ENCODE peak calls at places on chromosomes 3 and 15, in seven cellular contexts. X, F, M, Y, W, L and J are unnamed samples.

GRCh38 chr15:55741592-55742497 is 1.1 kb downstream of the PRTG start:
- DNase-seq in L (peak), W (peak), F (peak), X (no peak), M (peak), Y (peak), J (no peak)

GRCh38 chr3:47362704-47363103 is 18.1 kb upstream of the PTPN23 start:
- DNase-seq in M (no peak), F (no peak), Y (no peak), W (no peak), X (no peak), L (no peak), J (peak)

GRCh38 chr15:90059208-90059985 is 42.9 kb downstream of the IDH2 start:
- DNase-seq in L (no peak), F (peak), X (no peak), Y (peak), W (no peak), M (peak), J (no peak)

GRCh38 chr3:55658297-55659022 is 171.4 kb upstream of the WNT5A start:
- DNase-seq in M (no peak), X (no peak), F (no peak), Y (no peak), W (no peak), L (no peak), J (no peak)

GRCh38 chr3:179141890-179142289 is 6.3 kb upstream of the PIK3CA start:
- DNase-seq in Y (no peak), X (no peak), W (no peak), L (no peak), M (no peak), F (no peak), J (no peak)

GRCh38 chr3:38003371-38003816 is 12.8 kb downstream of the VILL start:
- DNase-seq in M (peak), X (no peak), Y (peak), F (peak), W (peak), L (peak), J (peak)

GRCh38 chr3:171498921-171499320 is 38.7 kb upstream of the TNIK start:
- DNase-seq in L (no peak), M (no peak), W (no peak), F (no peak), X (no peak), Y (no peak), J (no peak)

GRCh38 chr3:60417590-60417989 is 833.7 kb downstream of the FHIT start:
- DNase-seq in L (no peak), M (no peak), W (no peak), F (no peak), X (no peak), Y (no peak), J (no peak)

GRCh38 chr3:157101470-157101869 is 58.5 kb downstream of the CCNL1 start:
- DNase-seq in L (no peak), M (no peak), W (no peak), X (no peak), F (no peak), Y (no peak), J (no peak)

GRCh38 chr15:67883228-67883773 is 43.5 kb upstream of the RNU6-1 start:
- DNase-seq in Y (peak), M (no peak), W (no peak), F (no peak), X (no peak), L (no peak), J (no peak)

GRCh38 chr15:66936115-66936863 is 129.1 kb upstream of the SMAD3 start:
- DNase-seq in Y (peak), F (no peak), X (peak), M (no peak), L (no peak), W (no peak), J (peak)

GRCh38 chr15:99130314-99130713 is 25.4 kb downstream of the SYNM start:
- DNase-seq in Y (no peak), M (no peak), W (no peak), L (no peak), F (no peak), X (no peak), J (no peak)

GRCh38 chr3:39138804-39139415 is 14.5 kb downstream of the CSRNP1 start:
- DNase-seq in X (no peak), W (no peak), M (no peak), Y (peak), F (no peak), L (no peak), J (no peak)

GRCh38 chr3:42600958-42601675 is 631 bp downstream of the NKTR start:
- DNase-seq in X (peak), F (peak), M (peak), L (peak), W (no peak), Y (peak), J (peak)

GRCh38 chr3:43620953-43621405 is 832 bp downstream of the ANO10 start:
- DNase-seq in W (no peak), F (no peak), L (peak), Y (peak), X (no peak), M (no peak), J (peak)

GRCh38 chr3:126570103-126570541 is 11.4 kb upstream of the C3orf22 start:
- DNase-seq in L (no peak), F (peak), X (no peak), M (no peak), Y (no peak), W (no peak), J (no peak)

GRCh38 chr15:62569460-62570404 is 404.6 kb upstream of the C2CD4B start:
- DNase-seq in Y (peak), W (no peak), L (peak), X (peak), M (peak), F (no peak), J (peak)

GRCh38 chr15:40857601-40858351 is 13.9 kb downstream of the SPINT1 start:
- DNase-seq in X (peak), M (peak), Y (peak), L (peak), F (peak), W (peak), J (peak)

GRCh38 chr3:114411811-114412803 is 118.3 kb downstream of the TIGIT start:
- DNase-seq in X (no peak), W (no peak), M (no peak), F (no peak), Y (peak), L (peak), J (peak)

GRCh38 chr3:186209810-186210752 is 101.2 kb upstream of the ETV5 start:
- DNase-seq in W (peak), L (no peak), X (peak), F (peak), Y (peak), M (peak), J (peak)

GRCh38 chr3:101203411-101203810 is 117.0 kb downstream of the IMPG2 start:
- DNase-seq in X (no peak), M (no peak), W (no peak), F (no peak), L (peak), Y (peak), J (peak)

GRCh38 chr3:122055215-122055614 is at the start of gene CD86:
- DNase-seq in L (no peak), X (no peak), F (no peak), M (no peak), W (no peak), Y (no peak), J (no peak)

GRCh38 chr3:47419083-47420043 is 38.5 kb downstream of the PTPN23 start:
- DNase-seq in W (no peak), Y (no peak), L (no peak), M (no peak), X (no peak), F (no peak), J (no peak)

GRCh38 chr3:129822679-129823078 is 70.8 kb downstream of the TMCC1 start:
- DNase-seq in L (no peak), M (no peak), W (no peak), X (no peak), Y (peak), F (no peak), J (peak)

GRCh38 chr3:31442755-31443154 is 90.0 kb upstream of the STT3B start:
- DNase-seq in F (no peak), L (no peak), M (no peak), W (no peak), X (no peak), Y (no peak), J (no peak)

GRCh38 chr3:98697225-98697624 is 65.9 kb upstream of the ST3GAL6 start:
- DNase-seq in W (no peak), F (no peak), Y (no peak), L (no peak), X (no peak), M (no peak), J (no peak)

GRCh38 chr15:71782447-71783165 is 27.7 kb upstream of the NR2E3 start:
- DNase-seq in L (no peak), Y (no peak), W (no peak), M (no peak), X (no peak), F (no peak), J (no peak)

GRCh38 chr3:45218578-45219390 is 7.3 kb downstream of the TMEM158 start:
- DNase-seq in F (no peak), L (peak), X (peak), Y (peak), M (no peak), W (no peak), J (peak)

GRCh38 chr3:197597335-197597734 is 41.6 kb upstream of the BDH1 start:
- DNase-seq in Y (no peak), M (peak), L (no peak), F (no peak), X (no peak), W (no peak), J (no peak)

GRCh38 chr3:127255516-127255915 is 32.3 kb downstream of the PRR20G start:
- DNase-seq in F (no peak), M (no peak), L (no peak), X (no peak), W (no peak), Y (no peak), J (no peak)

GRCh38 chr15:31488437-31489204 is 162.0 kb downstream of the KLF13 start:
- DNase-seq in X (peak), Y (peak), L (peak), F (peak), M (peak), W (peak), J (peak)

GRCh38 chr3:53674582-53674981 is 171.6 kb downstream of the CHDH start:
- DNase-seq in Y (no peak), L (no peak), M (no peak), W (no peak), F (no peak), X (no peak), J (no peak)

GRCh38 chr3:152471814-152472605 is 203.3 kb downstream of the MBNL1 start:
- DNase-seq in M (peak), F (peak), Y (peak), L (peak), W (peak), X (no peak), J (peak)

GRCh38 chr15:44519537-44519936 is 17.4 kb upstream of the EIF3J start:
- DNase-seq in M (no peak), Y (no peak), L (no peak), W (no peak), X (no peak), F (no peak), J (peak)

GRCh38 chr3:191809326-191809949 is 348.5 kb downstream of the PYDC2 start:
- DNase-seq in F (peak), Y (no peak), W (no peak), X (no peak), M (no peak), L (no peak), J (no peak)
- TF ChIP-seq CTCF in F (no peak), Y (no peak), W (no peak), X (no peak), M (no peak), L (no peak), J (no peak)

DNA sequence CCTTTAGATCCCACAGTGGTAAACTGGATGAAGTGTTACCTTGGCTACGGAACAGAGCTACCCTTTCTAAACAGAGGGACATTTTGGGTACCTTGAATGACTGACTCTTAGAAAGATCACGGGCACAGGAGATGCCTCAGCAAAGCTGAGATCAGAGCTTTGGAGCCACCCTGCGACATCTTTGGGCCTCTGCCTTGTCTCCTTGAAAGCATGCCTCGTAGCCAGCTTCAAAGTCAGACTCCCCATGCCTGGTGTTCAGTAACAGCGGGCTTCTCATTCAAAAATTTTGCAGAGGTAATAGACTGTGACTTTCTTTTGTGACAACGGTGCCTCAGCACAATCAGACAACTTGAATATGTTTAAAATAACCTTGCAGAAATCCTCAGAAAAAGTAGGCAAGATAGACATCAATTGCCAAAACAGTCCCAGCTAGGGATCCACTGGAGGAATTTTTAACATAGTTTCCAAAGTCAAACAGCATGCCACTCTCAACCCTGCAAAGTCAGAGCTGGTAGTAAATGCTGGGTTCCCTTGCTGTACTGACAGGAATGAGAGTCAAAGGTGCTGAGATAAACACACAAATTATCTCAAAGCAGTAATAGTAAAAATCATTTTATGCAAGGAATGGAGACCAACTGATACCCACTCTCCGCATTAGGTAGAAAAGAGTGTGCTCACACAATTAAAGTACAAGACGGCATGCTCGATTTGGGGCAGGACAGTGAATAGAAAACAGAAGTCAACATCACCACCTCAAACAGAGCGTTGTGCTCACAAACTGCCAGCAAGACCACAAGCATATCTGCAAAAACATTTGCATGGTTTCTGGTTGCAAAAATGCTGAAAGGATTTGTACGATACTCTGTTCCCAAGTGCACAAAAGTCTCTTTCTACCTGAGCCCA is 82.1 kb downstream of the MYO1E start:
- DNase-seq in W (no peak), F (no peak), M (no peak), Y (no peak), L (no peak), X (no peak), J (no peak)
- H3K4me3 ChIP-seq in W (no peak), F (no peak), M (no peak), Y (no peak), L (no peak), X (no peak), J (no peak)

GRCh38 chr15:100658895-100659294 is 56.5 kb downstream of the ASB7 start:
- DNase-seq in M (no peak), F (no peak), Y (no peak), L (no peak), X (no peak), W (no peak), J (no peak)

GRCh38 chr15:100661161-100661560 is 58.8 kb downstream of the ASB7 start:
- DNase-seq in X (no peak), M (no peak), L (no peak), W (no peak), Y (no peak), F (no peak), J (no peak)

GRCh38 chr15:100663550-100664335 is 61.4 kb downstream of the ASB7 start:
- DNase-seq in Y (peak), F (no peak), X (no peak), L (peak), W (no peak), M (no peak), J (peak)

GRCh38 chr15:100665570-100665969 is 63.2 kb downstream of the ASB7 start:
- DNase-seq in Y (peak), M (no peak), F (no peak), X (no peak), L (no peak), W (no peak), J (peak)

GRCh38 chr15:100663066-100663465 is 60.7 kb downstream of the ASB7 start:
- DNase-seq in L (no peak), X (no peak), M (no peak), F (peak), Y (peak), W (peak), J (no peak)
- TF ChIP-seq CTCF in L (peak), X (peak), M (no peak), F (peak), Y (peak), W (peak), J (peak)

GRCh38 chr3:118347781-118348557 is 686.7 kb downstream of the IGSF11 start:
- DNase-seq in L (no peak), Y (no peak), F (no peak), W (no peak), M (no peak), X (no peak), J (no peak)
- H3K4me3 ChIP-seq in L (no peak), Y (no peak), F (no peak), W (no peak), M (no peak), X (no peak), J (no peak)

GRCh38 chr15:47027322-47027946 is 689.9 kb upstream of the SEMA6D start:
- DNase-seq in Y (no peak), W (no peak), X (no peak), M (no peak), F (peak), L (no peak), J (no peak)
- TF ChIP-seq CTCF in Y (no peak), W (peak), X (no peak), M (no peak), F (no peak), L (no peak), J (no peak)

GRCh38 chr15:52023169-52023922 is 4.3 kb downstream of the MAPK6 start:
- DNase-seq in X (no peak), M (no peak), L (no peak), F (no peak), Y (no peak), W (no peak), J (no peak)
- H3K4me3 ChIP-seq in X (no peak), M (no peak), L (no peak), F (no peak), Y (no peak), W (no peak), J (no peak)

DNA sequence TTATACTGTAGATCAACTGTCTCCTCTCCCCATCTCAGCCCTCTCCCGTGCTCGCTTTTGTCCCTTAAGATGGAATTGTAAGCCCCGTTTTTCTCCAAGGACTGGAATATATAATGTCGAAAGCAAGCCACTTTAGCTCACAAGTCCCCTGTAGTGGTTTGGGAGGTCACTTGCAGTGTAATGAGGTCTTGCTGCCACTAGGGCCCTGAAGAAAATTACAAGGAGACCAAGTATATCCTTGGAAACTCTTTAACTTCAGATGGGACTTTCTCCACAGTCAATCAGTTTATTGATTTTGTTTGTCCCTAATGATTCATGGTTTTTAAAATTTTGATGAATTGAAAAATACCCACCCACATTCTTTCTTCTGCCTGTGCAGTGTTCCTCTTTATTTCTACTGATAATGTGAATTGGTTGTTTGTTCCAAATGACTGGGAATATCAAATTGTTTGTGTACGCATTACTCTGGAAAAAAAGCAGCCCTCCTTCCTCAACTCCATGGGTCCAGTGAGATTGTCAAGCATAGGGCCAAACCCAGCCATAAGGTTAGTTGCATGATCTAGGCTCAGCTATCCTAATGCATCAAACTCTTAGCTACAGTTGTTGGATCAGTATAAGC is 294.8 kb downstream of the MCTP2 start:
- DNase-seq in L (peak), Y (no peak), F (no peak), W (no peak), M (no peak), X (no peak), J (no peak)
- TF ChIP-seq CTCF in L (peak), Y (no peak), F (peak), W (peak), M (peak), X (peak), J (no peak)

DNA sequence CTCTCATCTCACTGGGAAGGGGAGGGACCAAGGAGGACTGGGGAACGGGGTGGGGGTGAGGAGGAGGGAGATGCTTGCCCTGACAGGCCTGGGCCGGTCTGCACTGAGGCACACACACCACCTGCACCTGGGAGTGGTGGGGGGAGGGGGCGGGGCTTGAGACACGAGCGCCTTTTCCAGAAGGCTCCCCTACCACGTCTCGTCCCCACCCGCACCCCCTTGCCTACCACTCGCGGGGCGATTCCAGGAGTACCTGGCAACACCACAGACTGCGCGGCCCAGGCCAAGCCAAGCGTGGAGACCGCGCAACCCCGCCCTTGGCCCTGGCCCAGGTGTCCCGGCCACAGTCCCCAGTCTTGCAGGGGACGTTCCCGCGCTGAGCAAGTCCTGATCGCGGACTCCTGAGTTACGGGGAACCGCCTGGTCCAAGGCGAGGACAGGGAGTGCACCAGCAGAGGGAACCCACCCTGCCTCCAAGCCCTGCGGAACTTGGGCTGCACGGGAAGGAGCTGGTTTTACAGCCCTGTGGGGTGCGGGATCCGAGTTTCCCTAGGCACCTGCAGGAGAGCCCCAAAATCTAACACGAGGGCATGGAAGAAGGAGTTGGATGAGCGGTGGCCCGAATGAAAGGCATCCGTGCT is 68.1 kb upstream of the SH3GL3 start:
- DNase-seq in Y (peak), X (no peak), F (peak), W (no peak), L (no peak), M (no peak), J (no peak)
- H3K4me3 ChIP-seq in Y (no peak), X (no peak), F (peak), W (no peak), L (no peak), M (no peak), J (no peak)

GRCh38 chr15:88479169-88479568 is 11.7 kb downstream of the MRPS11 start:
- DNase-seq in Y (no peak), L (no peak), W (no peak), X (no peak), F (no peak), M (no peak), J (no peak)

GRCh38 chr15:88477126-88477525 is 9.6 kb downstream of the MRPS11 start:
- DNase-seq in F (no peak), W (no peak), M (no peak), L (no peak), X (no peak), Y (no peak), J (no peak)

GRCh38 chr15:88477885-88478284 is 10.4 kb downstream of the MRPS11 start:
- DNase-seq in M (no peak), F (no peak), X (no peak), Y (no peak), L (no peak), W (no peak), J (no peak)

GRCh38 chr15:88480981-88481380 is 13.5 kb downstream of the MRPS11 start:
- DNase-seq in W (no peak), X (no peak), M (no peak), F (no peak), L (no peak), Y (no peak), J (no peak)

GRCh38 chr15:88476635-88477038 is 9.1 kb downstream of the MRPS11 start:
- DNase-seq in L (peak), M (peak), W (peak), X (peak), F (no peak), Y (peak), J (peak)
- TF ChIP-seq CTCF in L (peak), M (peak), W (peak), X (peak), F (peak), Y (peak), J (peak)